ENCODE peak calls at places on chromosomes 7 and 10, in eight cellular contexts. U is neuronal stem cell; A is aorta; Z is esophagus squamous epithelium; R is adipocyte; E is left lung; D is fibroblast of lung; I is CD8-positive, alpha-beta T cell. Y is an unnamed sample. For H3K4me1, the result is how much of the 10 kb centered on the place peaks cover.

GRCh38 chr10:127198307-127198706 is 1.9 kb upstream of the INSYN2A start:
- DNase-seq in U (no peak), A (no peak), Z (no peak), R (no peak), E (no peak), D (no peak), I (no peak), Y (no peak)

GRCh38 chr7:15440482-15440881 is 121.3 kb downstream of the AGMO start:
- DNase-seq in U (no peak), A (no peak), Z (no peak), R (no peak), E (no peak), D (no peak), I (no peak), Y (no peak)

GRCh38 chr7:68063171-68063570 is 1066.5 kb downstream of the TYW1 start:
- DNase-seq in U (no peak), A (no peak), Z (no peak), R (peak), E (no peak), D (no peak), I (no peak), Y (no peak)

GRCh38 chr10:102604379-102604960 is 39.8 kb upstream of the TRIM8 start:
- DNase-seq in U (no peak), A (peak), Z (no peak), R (peak), E (no peak), D (peak), I (no peak), Y (no peak)

GRCh38 chr10:3775671-3776551 is 9.1 kb downstream of the KLF6 start:
- DNase-seq in U (no peak), A (no peak), Z (no peak), R (peak), E (no peak), D (peak), I (no peak), Y (no peak)

GRCh38 chr10:14782691-14783363 is 8.1 kb upstream of the FAM107B start:
- DNase-seq in U (no peak), A (no peak), Z (no peak), R (peak), E (no peak), D (no peak), I (no peak), Y (no peak)

GRCh38 chr10:132921818-132922807 is 20.3 kb downstream of the CFAP46 start:
- DNase-seq in U (no peak), A (no peak), Z (no peak), R (no peak), E (no peak), D (no peak), I (no peak), Y (no peak)

GRCh38 chr10:69662173-69662685 is 32.2 kb downstream of the FAM241B start:
- DNase-seq in U (no peak), A (no peak), Z (no peak), R (no peak), E (no peak), D (no peak), I (no peak), Y (no peak)

GRCh38 chr10:110865184-110865803 is 6.4 kb upstream of the PDCD4 start:
- DNase-seq in U (peak), A (no peak), Z (no peak), R (peak), E (no peak), D (peak), I (no peak), Y (no peak)

GRCh38 chr7:143492043-143492471 is 14.4 kb downstream of the TAS2R41 start:
- DNase-seq in U (no peak), A (no peak), Z (no peak), R (peak), E (no peak), D (peak), I (no peak), Y (no peak)

GRCh38 chr7:3494890-3495289 is 193.8 kb downstream of the SDK1 start:
- DNase-seq in U (no peak), A (no peak), Z (no peak), R (no peak), E (no peak), D (no peak), I (no peak), Y (no peak)

GRCh38 chr10:104735036-104735435 is 93.9 kb downstream of the SORCS3 start:
- DNase-seq in U (no peak), A (no peak), Z (no peak), R (no peak), E (peak), D (no peak), I (no peak), Y (no peak)

GRCh38 chr10:124087672-124088634 is 5.4 kb downstream of the CHST15 start:
- DNase-seq in U (no peak), A (peak), Z (no peak), R (no peak), E (peak), D (no peak), I (no peak), Y (peak)

GRCh38 chr10:105161767-105162166 is 520.7 kb downstream of the SORCS3 start:
- DNase-seq in U (no peak), A (no peak), Z (no peak), R (no peak), E (no peak), D (no peak), I (no peak), Y (no peak)

GRCh38 chr7:45055016-45055415 is 33.8 kb downstream of the NACAD start:
- DNase-seq in U (no peak), A (no peak), Z (no peak), R (no peak), E (no peak), D (no peak), I (no peak), Y (no peak)

GRCh38 chr10:121823993-121824463 is 103.8 kb downstream of the ATE1 start:
- DNase-seq in U (peak), A (no peak), Z (no peak), R (peak), E (no peak), D (peak), I (no peak), Y (no peak)

GRCh38 chr10:132836248-132836831 is 50.4 kb upstream of the NKX6-2 start:
- DNase-seq in U (no peak), A (peak), Z (no peak), R (no peak), E (no peak), D (no peak), I (no peak), Y (peak)

GRCh38 chr7:2168612-2169312 is 64.0 kb downstream of the MAD1L1 start:
- DNase-seq in U (no peak), A (no peak), Z (no peak), R (no peak), E (no peak), D (no peak), I (no peak), Y (no peak)

GRCh38 chr7:12730523-12730922 is 43.1 kb downstream of the ARL4A start:
- DNase-seq in U (no peak), A (no peak), Z (no peak), R (no peak), E (no peak), D (no peak), I (no peak), Y (no peak)

GRCh38 chr10:124646483-124647352 is 97.5 kb downstream of the FAM53B start:
- DNase-seq in U (no peak), A (peak), Z (no peak), R (no peak), E (peak), D (peak), I (no peak), Y (peak)

GRCh38 chr10:124683816-124684215 is 60.4 kb downstream of the FAM53B start:
- DNase-seq in U (no peak), A (no peak), Z (no peak), R (no peak), E (no peak), D (no peak), I (no peak), Y (no peak)

GRCh38 chr10:58486821-58487220 is 25.9 kb upstream of the BICC1 start:
- DNase-seq in U (no peak), A (no peak), Z (no peak), R (no peak), E (no peak), D (peak), I (no peak), Y (no peak)

GRCh38 chr7:47940482-47941001 is 7.7 kb downstream of the PKD1L1 start:
- DNase-seq in U (no peak), A (no peak), Z (no peak), R (peak), E (no peak), D (peak), I (no peak), Y (no peak)

GRCh38 chr10:102814873-102815661 is 22.1 kb downstream of the CYP17A1 start:
- DNase-seq in U (no peak), A (peak), Z (no peak), R (no peak), E (peak), D (peak), I (no peak), Y (peak)

GRCh38 chr10:131636841-131637724 is 263.7 kb upstream of the PPP2R2D start:
- DNase-seq in U (no peak), A (no peak), Z (no peak), R (no peak), E (no peak), D (no peak), I (no peak), Y (no peak)

GRCh38 chr7:35781767-35782515 is 18.9 kb upstream of the SEPTIN7 start:
- DNase-seq in U (no peak), A (no peak), Z (no peak), R (no peak), E (no peak), D (no peak), I (no peak), Y (no peak)

GRCh38 chr7:27165089-27165654 is at the start of gene HOXA9:
- DNase-seq in U (no peak), A (peak), Z (no peak), R (no peak), E (peak), D (peak), I (no peak), Y (no peak)

GRCh38 chr10:131854579-131855335 is 46.1 kb upstream of the PPP2R2D start:
- DNase-seq in U (no peak), A (peak), Z (no peak), R (no peak), E (no peak), D (no peak), I (no peak), Y (no peak)

GRCh38 chr7:141709318-141709717 is 1.2 kb downstream of the WEE2 start:
- DNase-seq in U (no peak), A (no peak), Z (no peak), R (no peak), E (no peak), D (no peak), I (no peak), Y (no peak)
- H3K4me1 ChIP-seq in U (under half), A (under half), Z (under half), R (under half), E (under half), D (under half), I (under half), Y (under half)

DNA sequence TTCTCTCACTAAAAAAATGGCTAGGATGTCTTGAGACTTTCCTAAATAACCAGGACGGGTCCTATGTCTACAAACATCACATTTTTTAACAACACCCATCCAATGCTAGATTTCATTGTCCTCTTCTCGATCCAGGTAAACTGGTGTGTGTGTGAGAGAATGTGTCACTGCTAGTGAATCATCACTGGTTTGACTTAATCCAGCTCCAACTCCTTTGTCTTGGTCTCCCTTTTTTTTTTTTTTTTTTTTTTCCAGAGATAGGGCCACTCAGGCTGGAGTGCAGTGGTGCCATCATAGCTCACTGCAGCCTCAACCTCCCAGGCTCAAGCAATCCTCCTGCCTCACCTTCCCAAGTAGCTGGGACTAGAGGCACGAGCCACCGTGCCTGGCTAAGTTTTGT is 2.0 kb upstream of the UFSP1 start:
- DNase-seq in U (no peak), A (no peak), Z (no peak), R (no peak), E (no peak), D (no peak), I (no peak), Y (no peak)
- H3K4me1 ChIP-seq in U (under half), A (under half), Z (half or more), R (under half), E (under half), D (under half), I (under half), Y (half or more)

DNA sequence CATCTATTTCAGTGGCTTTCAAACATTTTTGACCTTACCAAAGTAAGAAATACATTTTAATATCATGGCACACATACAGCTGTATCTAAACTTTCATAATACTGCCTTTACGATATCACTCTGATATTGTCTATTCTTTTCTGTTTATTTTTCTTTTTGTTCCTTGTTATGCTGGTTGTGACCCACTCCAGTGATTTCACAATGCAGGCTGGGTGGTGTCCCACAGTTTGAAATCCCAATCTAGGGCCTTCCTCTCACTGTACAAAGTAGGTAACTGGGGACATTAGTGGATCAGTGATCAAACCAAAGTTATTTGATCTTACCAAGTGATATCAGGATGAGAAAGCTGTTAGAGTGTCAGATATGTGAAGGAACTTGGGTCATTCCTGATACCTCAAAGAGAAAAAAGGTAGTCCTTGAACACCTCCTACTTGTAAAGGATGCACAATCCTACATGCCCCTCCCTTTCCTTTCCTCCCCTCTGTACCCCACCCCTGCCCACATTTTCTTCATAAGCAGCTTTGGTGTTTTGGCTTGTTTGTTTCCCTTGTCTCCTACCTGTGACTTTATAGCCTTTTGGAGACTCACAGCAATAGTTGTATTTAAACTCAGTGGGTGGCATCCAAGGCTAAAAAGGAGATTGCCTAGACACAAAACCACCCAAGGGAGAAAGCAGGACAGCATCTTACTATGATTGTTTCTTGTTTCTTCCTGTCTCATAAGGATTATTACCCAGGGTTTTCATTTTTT is 63.2 kb downstream of the EGFR start:
- DNase-seq in U (no peak), A (no peak), Z (no peak), R (peak), E (no peak), D (peak), I (no peak), Y (no peak)
- H3K4me1 ChIP-seq in U (under half), A (under half), Z (half or more), R (under half), E (under half), D (under half), I (under half), Y (half or more)

GRCh38 chr10:71769279-71769823 is 4.0 kb downstream of the VSIR start:
- DNase-seq in U (no peak), A (no peak), Z (no peak), R (peak), E (no peak), D (no peak), I (no peak), Y (no peak)
- H3K4me1 ChIP-seq in U (under half), A (under half), Z (half or more), R (half or more), E (half or more), D (half or more), I (half or more), Y (half or more)